ENCODE peak calls at places on chromosomes 2 and 18, in eight cellular contexts. One of them, this sample, is unnamed.

GRCh38 chr2:19933351-19933981 is 31.7 kb upstream of the TTC32 start:
- DNase-seq in right atrium auricular region: no peak
- DNase-seq in kidney: no peak
- DNase-seq in NCI-H1048: no peak
- DNase-seq in sigmoid colon: no peak
- DNase-seq in posterior vena cava: no peak
- DNase-seq in NCI-H1417: no peak
- DNase-seq in OCI-LY7: no peak
- DNase-seq in this sample: no peak

GRCh38 chr2:100193334-100193733 is 50.9 kb upstream of the AFF3 start:
- DNase-seq in right atrium auricular region: no peak
- DNase-seq in kidney: no peak
- DNase-seq in NCI-H1048: no peak
- DNase-seq in sigmoid colon: no peak
- DNase-seq in posterior vena cava: no peak
- DNase-seq in NCI-H1417: no peak
- DNase-seq in OCI-LY7: no peak
- DNase-seq in this sample: no peak

GRCh38 chr2:233446616-233447305 is 92.5 kb downstream of the DGKD start:
- DNase-seq in right atrium auricular region: no peak
- DNase-seq in kidney: peak
- DNase-seq in NCI-H1048: no peak
- DNase-seq in sigmoid colon: no peak
- DNase-seq in posterior vena cava: peak
- DNase-seq in NCI-H1417: no peak
- DNase-seq in OCI-LY7: no peak
- DNase-seq in this sample: no peak

GRCh38 chr2:149170156-149170555 is 131.7 kb downstream of the LYPD6B start:
- DNase-seq in right atrium auricular region: no peak
- DNase-seq in kidney: no peak
- DNase-seq in NCI-H1048: no peak
- DNase-seq in sigmoid colon: no peak
- DNase-seq in posterior vena cava: no peak
- DNase-seq in NCI-H1417: no peak
- DNase-seq in OCI-LY7: no peak
- DNase-seq in this sample: no peak

GRCh38 chr18:45321520-45321919 is 293.8 kb upstream of the SLC14A2 start:
- DNase-seq in right atrium auricular region: no peak
- DNase-seq in kidney: no peak
- DNase-seq in NCI-H1048: no peak
- DNase-seq in sigmoid colon: no peak
- DNase-seq in posterior vena cava: no peak
- DNase-seq in NCI-H1417: peak
- DNase-seq in OCI-LY7: no peak
- DNase-seq in this sample: no peak

GRCh38 chr2:152222975-152223638 is 47.5 kb upstream of the STAM2 start:
- DNase-seq in right atrium auricular region: no peak
- DNase-seq in kidney: no peak
- DNase-seq in NCI-H1048: peak
- DNase-seq in sigmoid colon: peak
- DNase-seq in posterior vena cava: no peak
- DNase-seq in NCI-H1417: no peak
- DNase-seq in OCI-LY7: no peak
- DNase-seq in this sample: no peak

GRCh38 chr2:109258905-109259540 is 130.0 kb downstream of the SH3RF3 start:
- DNase-seq in right atrium auricular region: no peak
- DNase-seq in kidney: no peak
- DNase-seq in NCI-H1048: no peak
- DNase-seq in sigmoid colon: no peak
- DNase-seq in posterior vena cava: no peak
- DNase-seq in NCI-H1417: no peak
- DNase-seq in OCI-LY7: no peak
- DNase-seq in this sample: no peak

GRCh38 chr2:133166024-133166423 is 402.2 kb downstream of the NCKAP5 start:
- DNase-seq in right atrium auricular region: no peak
- DNase-seq in kidney: no peak
- DNase-seq in NCI-H1048: no peak
- DNase-seq in sigmoid colon: no peak
- DNase-seq in posterior vena cava: no peak
- DNase-seq in NCI-H1417: no peak
- DNase-seq in OCI-LY7: no peak
- DNase-seq in this sample: no peak

GRCh38 chr18:68466714-68467113 is 248.2 kb downstream of the TMX3 start:
- DNase-seq in right atrium auricular region: no peak
- DNase-seq in kidney: no peak
- DNase-seq in NCI-H1048: no peak
- DNase-seq in sigmoid colon: no peak
- DNase-seq in posterior vena cava: no peak
- DNase-seq in NCI-H1417: no peak
- DNase-seq in OCI-LY7: no peak
- DNase-seq in this sample: no peak

GRCh38 chr2:215486973-215487372 is 51.1 kb upstream of the FN1 start:
- DNase-seq in right atrium auricular region: no peak
- DNase-seq in kidney: no peak
- DNase-seq in NCI-H1048: no peak
- DNase-seq in sigmoid colon: no peak
- DNase-seq in posterior vena cava: no peak
- DNase-seq in NCI-H1417: no peak
- DNase-seq in OCI-LY7: no peak
- DNase-seq in this sample: no peak

GRCh38 chr18:70380915-70381896 is 92.4 kb downstream of the SOCS6 start:
- DNase-seq in right atrium auricular region: no peak
- DNase-seq in kidney: no peak
- DNase-seq in NCI-H1048: peak
- DNase-seq in sigmoid colon: no peak
- DNase-seq in posterior vena cava: no peak
- DNase-seq in NCI-H1417: peak
- DNase-seq in OCI-LY7: no peak
- DNase-seq in this sample: no peak

GRCh38 chr18:67151366-67151765 is 365.2 kb downstream of the DSEL start:
- DNase-seq in right atrium auricular region: no peak
- DNase-seq in kidney: no peak
- DNase-seq in NCI-H1048: no peak
- DNase-seq in sigmoid colon: no peak
- DNase-seq in posterior vena cava: no peak
- DNase-seq in NCI-H1417: no peak
- DNase-seq in OCI-LY7: no peak
- DNase-seq in this sample: no peak

GRCh38 chr18:54791657-54792056 is 36.6 kb upstream of the RAB27B start:
- DNase-seq in right atrium auricular region: no peak
- DNase-seq in kidney: peak
- DNase-seq in NCI-H1048: no peak
- DNase-seq in sigmoid colon: no peak
- DNase-seq in posterior vena cava: no peak
- DNase-seq in NCI-H1417: no peak
- DNase-seq in OCI-LY7: no peak
- DNase-seq in this sample: no peak

GRCh38 chr2:216584112-216584511 is 49.1 kb upstream of the IGFBP2 start:
- DNase-seq in right atrium auricular region: no peak
- DNase-seq in kidney: no peak
- DNase-seq in NCI-H1048: no peak
- DNase-seq in sigmoid colon: no peak
- DNase-seq in posterior vena cava: no peak
- DNase-seq in NCI-H1417: no peak
- DNase-seq in OCI-LY7: no peak
- DNase-seq in this sample: no peak

GRCh38 chr2:162826901-162827300 is 11.7 kb downstream of the KCNH7 start:
- DNase-seq in right atrium auricular region: no peak
- DNase-seq in kidney: no peak
- DNase-seq in NCI-H1048: no peak
- DNase-seq in sigmoid colon: no peak
- DNase-seq in posterior vena cava: no peak
- DNase-seq in NCI-H1417: no peak
- DNase-seq in OCI-LY7: no peak
- DNase-seq in this sample: no peak

GRCh38 chr2:208366215-208367132 is 40.1 kb upstream of the PTH2R start:
- DNase-seq in right atrium auricular region: no peak
- DNase-seq in kidney: no peak
- DNase-seq in NCI-H1048: no peak
- DNase-seq in sigmoid colon: no peak
- DNase-seq in posterior vena cava: no peak
- DNase-seq in NCI-H1417: no peak
- DNase-seq in OCI-LY7: peak
- DNase-seq in this sample: no peak

GRCh38 chr2:10389596-10389995 is 58.5 kb downstream of the ODC1 start:
- DNase-seq in right atrium auricular region: no peak
- DNase-seq in kidney: no peak
- DNase-seq in NCI-H1048: no peak
- DNase-seq in sigmoid colon: no peak
- DNase-seq in posterior vena cava: no peak
- DNase-seq in NCI-H1417: no peak
- DNase-seq in OCI-LY7: no peak
- DNase-seq in this sample: no peak

GRCh38 chr2:169129703-169130243 is 60.4 kb downstream of the DHRS9 start:
- DNase-seq in right atrium auricular region: no peak
- DNase-seq in kidney: no peak
- DNase-seq in NCI-H1048: no peak
- DNase-seq in sigmoid colon: no peak
- DNase-seq in posterior vena cava: no peak
- DNase-seq in NCI-H1417: no peak
- DNase-seq in OCI-LY7: no peak
- DNase-seq in this sample: no peak

GRCh38 chr2:71512386-71512785 is 59.0 kb downstream of the DYSF start:
- DNase-seq in right atrium auricular region: no peak
- DNase-seq in kidney: no peak
- DNase-seq in NCI-H1048: no peak
- DNase-seq in sigmoid colon: no peak
- DNase-seq in posterior vena cava: no peak
- DNase-seq in NCI-H1417: no peak
- DNase-seq in OCI-LY7: no peak
- DNase-seq in this sample: no peak

GRCh38 chr2:226048625-226049024 is 649.1 kb downstream of the NYAP2 start:
- DNase-seq in right atrium auricular region: no peak
- DNase-seq in kidney: no peak
- DNase-seq in NCI-H1048: no peak
- DNase-seq in sigmoid colon: no peak
- DNase-seq in posterior vena cava: no peak
- DNase-seq in NCI-H1417: no peak
- DNase-seq in OCI-LY7: no peak
- DNase-seq in this sample: no peak

GRCh38 chr18:35376742-35377695 is at the start of gene ZNF396:
- DNase-seq in right atrium auricular region: peak
- DNase-seq in kidney: peak
- DNase-seq in NCI-H1048: no peak
- DNase-seq in sigmoid colon: peak
- DNase-seq in posterior vena cava: peak
- DNase-seq in NCI-H1417: peak
- DNase-seq in OCI-LY7: peak
- DNase-seq in this sample: no peak

GRCh38 chr18:32442575-32442974 is 28.1 kb downstream of the GAREM1 start:
- DNase-seq in right atrium auricular region: no peak
- DNase-seq in kidney: no peak
- DNase-seq in NCI-H1048: no peak
- DNase-seq in sigmoid colon: no peak
- DNase-seq in posterior vena cava: no peak
- DNase-seq in NCI-H1417: no peak
- DNase-seq in OCI-LY7: no peak
- DNase-seq in this sample: no peak

GRCh38 chr2:43370705-43371104 is 144.3 kb upstream of the ZFP36L2 start:
- DNase-seq in right atrium auricular region: no peak
- DNase-seq in kidney: no peak
- DNase-seq in NCI-H1048: no peak
- DNase-seq in sigmoid colon: no peak
- DNase-seq in posterior vena cava: no peak
- DNase-seq in NCI-H1417: peak
- DNase-seq in OCI-LY7: no peak
- DNase-seq in this sample: no peak

GRCh38 chr2:202269585-202269984 is 4.0 kb downstream of the NOP58 start:
- DNase-seq in right atrium auricular region: no peak
- DNase-seq in kidney: no peak
- DNase-seq in NCI-H1048: no peak
- DNase-seq in sigmoid colon: no peak
- DNase-seq in posterior vena cava: no peak
- DNase-seq in NCI-H1417: no peak
- DNase-seq in OCI-LY7: peak
- DNase-seq in this sample: no peak

GRCh38 chr18:3649559-3650426 is 199.8 kb downstream of the TGIF1 start:
- DNase-seq in right atrium auricular region: peak
- DNase-seq in kidney: no peak
- DNase-seq in NCI-H1048: no peak
- DNase-seq in sigmoid colon: no peak
- DNase-seq in posterior vena cava: peak
- DNase-seq in NCI-H1417: no peak
- DNase-seq in OCI-LY7: no peak
- DNase-seq in this sample: no peak

GRCh38 chr18:23574611-23575308 is 11.5 kb downstream of the NPC1 start:
- DNase-seq in right atrium auricular region: no peak
- DNase-seq in kidney: no peak
- DNase-seq in NCI-H1048: no peak
- DNase-seq in sigmoid colon: no peak
- DNase-seq in posterior vena cava: no peak
- DNase-seq in NCI-H1417: no peak
- DNase-seq in OCI-LY7: no peak
- DNase-seq in this sample: no peak

GRCh38 chr2:237731663-237732062 is 66.9 kb upstream of the RBM44 start:
- DNase-seq in right atrium auricular region: no peak
- DNase-seq in kidney: peak
- DNase-seq in NCI-H1048: no peak
- DNase-seq in sigmoid colon: peak
- DNase-seq in posterior vena cava: no peak
- DNase-seq in NCI-H1417: no peak
- DNase-seq in OCI-LY7: no peak
- DNase-seq in this sample: no peak

GRCh38 chr2:213848631-213849030 is 562.2 kb upstream of the VWC2L start:
- DNase-seq in right atrium auricular region: no peak
- DNase-seq in kidney: no peak
- DNase-seq in NCI-H1048: no peak
- DNase-seq in sigmoid colon: no peak
- DNase-seq in posterior vena cava: no peak
- DNase-seq in NCI-H1417: no peak
- DNase-seq in OCI-LY7: no peak
- DNase-seq in this sample: no peak

GRCh38 chr2:31287681-31288080 is 53.7 kb downstream of the EHD3 start:
- DNase-seq in right atrium auricular region: no peak
- DNase-seq in kidney: no peak
- DNase-seq in NCI-H1048: no peak
- DNase-seq in sigmoid colon: no peak
- DNase-seq in posterior vena cava: no peak
- DNase-seq in NCI-H1417: no peak
- DNase-seq in OCI-LY7: no peak
- DNase-seq in this sample: no peak

GRCh38 chr18:79388043-79388442 is 7.7 kb upstream of the NFATC1 start:
- DNase-seq in right atrium auricular region: no peak
- DNase-seq in kidney: peak
- DNase-seq in NCI-H1048: no peak
- DNase-seq in sigmoid colon: peak
- DNase-seq in posterior vena cava: peak
- DNase-seq in NCI-H1417: no peak
- DNase-seq in OCI-LY7: no peak
- DNase-seq in this sample: no peak

GRCh38 chr2:225842939-225843338 is 443.4 kb downstream of the NYAP2 start:
- DNase-seq in right atrium auricular region: no peak
- DNase-seq in kidney: no peak
- DNase-seq in NCI-H1048: no peak
- DNase-seq in sigmoid colon: no peak
- DNase-seq in posterior vena cava: no peak
- DNase-seq in NCI-H1417: no peak
- DNase-seq in OCI-LY7: no peak
- DNase-seq in this sample: no peak

GRCh38 chr2:121173112-121173511 is 111.9 kb downstream of the TFCP2L1 start:
- DNase-seq in right atrium auricular region: no peak
- DNase-seq in kidney: no peak
- DNase-seq in NCI-H1048: no peak
- DNase-seq in sigmoid colon: peak
- DNase-seq in posterior vena cava: no peak
- DNase-seq in NCI-H1417: no peak
- DNase-seq in OCI-LY7: no peak
- DNase-seq in this sample: no peak

GRCh38 chr2:99868260-99868659 is 274.1 kb downstream of the AFF3 start:
- DNase-seq in right atrium auricular region: no peak
- DNase-seq in kidney: no peak
- DNase-seq in NCI-H1048: no peak
- DNase-seq in sigmoid colon: no peak
- DNase-seq in posterior vena cava: no peak
- DNase-seq in NCI-H1417: no peak
- DNase-seq in OCI-LY7: no peak
- DNase-seq in this sample: no peak

GRCh38 chr2:216387262-216387661 is 15.0 kb upstream of the MARCHF4 start:
- DNase-seq in right atrium auricular region: no peak
- DNase-seq in kidney: no peak
- DNase-seq in NCI-H1048: no peak
- DNase-seq in sigmoid colon: no peak
- DNase-seq in posterior vena cava: no peak
- DNase-seq in NCI-H1417: no peak
- DNase-seq in OCI-LY7: no peak
- DNase-seq in this sample: no peak

This sample was measured in vagina.